ENCODE peak calls at places on chromosomes 13 and 19, in five cellular contexts. One of them, this sample, is unnamed.

GRCh38 chr19:27971071-27971470 is 1241.9 kb downstream of the UQCRFS1 start:
- DNase-seq in uterus: no peak
- DNase-seq in fibroblast of mammary gland: no peak
- DNase-seq in AG04450: no peak
- DNase-seq in bronchial epithelial cell: peak; percentile 29
- DNase-seq in this sample: no peak

GRCh38 chr19:17243854-17244617 is 1.7 kb downstream of the NR2F6 start:
- DNase-seq in bronchial epithelial cell: no peak
- DNase-seq in fibroblast of mammary gland: peak; percentile 58
- DNase-seq in AG04450: no peak
- DNase-seq in uterus: peak; percentile 56
- DNase-seq in this sample: no peak

GRCh38 chr13:33383724-33384577 is 98.4 kb upstream of the STARD13 start:
- DNase-seq in fibroblast of mammary gland: no peak
- DNase-seq in AG04450: no peak
- DNase-seq in bronchial epithelial cell: no peak
- DNase-seq in uterus: no peak
- DNase-seq in this sample: no peak

GRCh38 chr13:98480915-98481510 is 95.9 kb downstream of the STK24 start:
- DNase-seq in bronchial epithelial cell: no peak
- DNase-seq in AG04450: no peak
- DNase-seq in fibroblast of mammary gland: peak; percentile 23
- DNase-seq in uterus: no peak
- DNase-seq in this sample: no peak

GRCh38 chr19:49930483-49931011 is 1.2 kb upstream of the NUP62 start:
- DNase-seq in bronchial epithelial cell: no peak
- DNase-seq in uterus: peak; percentile 57
- DNase-seq in AG04450: no peak
- DNase-seq in fibroblast of mammary gland: peak; percentile 42
- DNase-seq in this sample: no peak

GRCh38 chr19:19642506-19643157 is 825 bp downstream of the GMIP start:
- DNase-seq in bronchial epithelial cell: no peak
- DNase-seq in fibroblast of mammary gland: no peak
- DNase-seq in uterus: no peak
- DNase-seq in AG04450: no peak
- DNase-seq in this sample: no peak

GRCh38 chr13:52804202-52804641 is 44.2 kb downstream of the PCDH8 start:
- DNase-seq in AG04450: no peak
- DNase-seq in bronchial epithelial cell: no peak
- DNase-seq in uterus: no peak
- DNase-seq in fibroblast of mammary gland: no peak
- DNase-seq in this sample: no peak

GRCh38 chr19:11624064-11624463 is 26.8 kb downstream of the ZNF627 start:
- DNase-seq in fibroblast of mammary gland: peak; percentile 61
- DNase-seq in uterus: no peak
- DNase-seq in bronchial epithelial cell: peak; percentile 50
- DNase-seq in AG04450: no peak
- DNase-seq in this sample: no peak

GRCh38 chr13:100646030-100646673 is 28.4 kb downstream of the TMTC4 start:
- DNase-seq in AG04450: no peak
- DNase-seq in uterus: no peak
- DNase-seq in bronchial epithelial cell: peak; percentile 27
- DNase-seq in fibroblast of mammary gland: peak; percentile 45
- DNase-seq in this sample: no peak

GRCh38 chr19:36140289-36141038 is 598 bp downstream of the CAPNS1 start:
- DNase-seq in uterus: peak; percentile 60
- DNase-seq in bronchial epithelial cell: peak; percentile 51
- DNase-seq in fibroblast of mammary gland: peak; percentile 32
- DNase-seq in AG04450: no peak
- DNase-seq in this sample: no peak

GRCh38 chr19:45507864-45508680 is 793 bp downstream of the VASP start:
- DNase-seq in bronchial epithelial cell: peak; percentile 30
- DNase-seq in fibroblast of mammary gland: no peak
- DNase-seq in uterus: peak; percentile 65
- DNase-seq in AG04450: no peak
- DNase-seq in this sample: no peak

GRCh38 chr13:114140131-114140908 is 7.9 kb upstream of the RASA3 start:
- DNase-seq in bronchial epithelial cell: no peak
- DNase-seq in fibroblast of mammary gland: no peak
- DNase-seq in AG04450: no peak
- DNase-seq in uterus: no peak
- DNase-seq in this sample: no peak

GRCh38 chr19:4374451-4375163 is 25.7 kb downstream of the SH3GL1 start:
- DNase-seq in fibroblast of mammary gland: peak; percentile 96
- DNase-seq in uterus: peak; percentile 78
- DNase-seq in AG04450: no peak
- DNase-seq in bronchial epithelial cell: peak; percentile 67
- DNase-seq in this sample: no peak

GRCh38 chr13:43407023-43407581 is 379.7 kb downstream of the ENOX1 start:
- DNase-seq in fibroblast of mammary gland: no peak
- DNase-seq in bronchial epithelial cell: no peak
- DNase-seq in AG04450: no peak
- DNase-seq in uterus: no peak
- DNase-seq in this sample: no peak

GRCh38 chr13:52651880-52652169 is 811 bp upstream of the SUGT1 start:
- DNase-seq in fibroblast of mammary gland: no peak
- DNase-seq in uterus: no peak
- DNase-seq in bronchial epithelial cell: no peak
- DNase-seq in AG04450: peak; percentile 11
- DNase-seq in this sample: no peak

GRCh38 chr19:10091370-10091687 is 5.2 kb downstream of the SHFL start:
- DNase-seq in bronchial epithelial cell: no peak
- DNase-seq in fibroblast of mammary gland: no peak
- DNase-seq in uterus: no peak
- DNase-seq in AG04450: no peak
- DNase-seq in this sample: no peak

GRCh38 chr13:79194272-79194671 is 211.8 kb downstream of the RBM26 start:
- DNase-seq in bronchial epithelial cell: no peak
- DNase-seq in AG04450: no peak
- DNase-seq in uterus: no peak
- DNase-seq in fibroblast of mammary gland: no peak
- DNase-seq in this sample: no peak

GRCh38 chr13:65378943-65379519 is 1851.1 kb downstream of the PCDH9 start:
- DNase-seq in uterus: no peak
- DNase-seq in fibroblast of mammary gland: peak; percentile 5
- DNase-seq in AG04450: no peak
- DNase-seq in bronchial epithelial cell: peak; percentile 3
- DNase-seq in this sample: no peak

GRCh38 chr19:11041966-11042627 is 47.2 kb upstream of the LDLR start:
- DNase-seq in fibroblast of mammary gland: no peak
- DNase-seq in bronchial epithelial cell: peak; percentile 73
- DNase-seq in AG04450: no peak
- DNase-seq in uterus: no peak
- DNase-seq in this sample: no peak

GRCh38 chr19:719081-719512 is 10.4 kb downstream of the PALM start:
- DNase-seq in fibroblast of mammary gland: peak; percentile 37
- DNase-seq in AG04450: no peak
- DNase-seq in bronchial epithelial cell: no peak
- DNase-seq in uterus: peak; percentile 63
- DNase-seq in this sample: no peak

GRCh38 chr19:18014197-18014596 is 6.2 kb downstream of the ARRDC2 start:
- DNase-seq in fibroblast of mammary gland: no peak
- DNase-seq in bronchial epithelial cell: no peak
- DNase-seq in AG04450: no peak
- DNase-seq in uterus: no peak
- DNase-seq in this sample: no peak

GRCh38 chr13:42924290-42924803 is 67.7 kb downstream of the EPSTI1 start:
- DNase-seq in bronchial epithelial cell: no peak
- DNase-seq in uterus: no peak
- DNase-seq in fibroblast of mammary gland: no peak
- DNase-seq in AG04450: no peak
- DNase-seq in this sample: no peak

GRCh38 chr19:41577833-41578232 is 1.9 kb downstream of the CEACAM21 start:
- DNase-seq in bronchial epithelial cell: no peak
- DNase-seq in uterus: no peak
- DNase-seq in AG04450: no peak
- DNase-seq in fibroblast of mammary gland: no peak
- DNase-seq in this sample: peak; percentile 77

GRCh38 chr13:31174018-31174417 is 12.3 kb upstream of the HSPH1 start:
- DNase-seq in AG04450: peak; percentile 51
- DNase-seq in bronchial epithelial cell: no peak
- DNase-seq in fibroblast of mammary gland: peak; percentile 22
- DNase-seq in uterus: no peak
- DNase-seq in this sample: no peak
- TF ChIP-seq CTCF in AG04450: peak; percentile 49
- TF ChIP-seq CTCF in bronchial epithelial cell: peak; percentile 4
- TF ChIP-seq CTCF in fibroblast of mammary gland: peak; percentile 15
- TF ChIP-seq CTCF in uterus: no peak
- TF ChIP-seq CTCF in this sample: peak; percentile 59

DNA sequence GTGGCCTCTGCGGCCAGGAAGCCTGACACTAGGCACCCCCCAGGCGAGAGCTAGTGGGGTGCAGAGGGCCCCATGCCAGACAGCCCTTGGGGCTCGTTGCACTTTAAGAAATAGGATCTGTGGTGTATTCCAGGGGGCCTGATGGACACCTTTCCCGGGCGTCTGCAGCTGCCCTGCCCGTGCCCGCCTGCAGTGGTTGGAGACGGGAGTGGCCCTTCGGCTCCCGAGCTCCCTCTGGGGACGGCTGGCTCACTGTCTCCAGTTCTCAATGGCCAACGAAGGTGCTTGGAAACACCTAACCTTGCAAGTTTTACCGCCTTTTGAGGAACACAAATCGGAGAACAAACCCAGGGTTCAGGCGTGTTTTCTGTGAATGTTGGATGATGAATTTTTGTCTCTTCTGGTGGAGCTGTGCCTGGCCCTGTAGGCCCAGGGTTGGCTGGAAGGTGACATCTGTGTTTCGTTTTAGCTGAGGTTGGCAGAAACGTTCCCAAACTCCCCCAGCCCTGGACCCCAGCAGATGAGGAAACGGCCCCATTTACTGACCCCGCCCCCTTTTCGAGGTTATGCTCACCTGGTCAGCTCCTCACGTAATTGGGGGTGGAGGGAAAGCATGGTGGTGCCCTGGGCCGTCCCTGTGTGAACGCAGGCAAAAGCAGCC is 17.4 kb upstream of the NPAS1 start:
- DNase-seq in AG04450: no peak
- DNase-seq in uterus: no peak
- DNase-seq in bronchial epithelial cell: no peak
- DNase-seq in fibroblast of mammary gland: no peak
- DNase-seq in this sample: no peak
- TF ChIP-seq CTCF in AG04450: no peak
- TF ChIP-seq CTCF in uterus: no peak
- TF ChIP-seq CTCF in bronchial epithelial cell: peak; percentile 65
- TF ChIP-seq CTCF in fibroblast of mammary gland: no peak
- TF ChIP-seq CTCF in this sample: no peak

GRCh38 chr13:113084943-113085540 is 20.5 kb upstream of the F7 start:
- DNase-seq in fibroblast of mammary gland: no peak
- DNase-seq in bronchial epithelial cell: no peak
- DNase-seq in uterus: no peak
- DNase-seq in AG04450: no peak
- DNase-seq in this sample: no peak

GRCh38 chr13:113084094-113084942 is 21.3 kb upstream of the F7 start:
- DNase-seq in AG04450: no peak
- DNase-seq in fibroblast of mammary gland: no peak
- DNase-seq in bronchial epithelial cell: no peak
- DNase-seq in uterus: no peak
- DNase-seq in this sample: no peak

GRCh38 chr13:113087923-113088690 is 17.5 kb upstream of the F7 start:
- DNase-seq in uterus: no peak
- DNase-seq in bronchial epithelial cell: no peak
- DNase-seq in fibroblast of mammary gland: no peak
- DNase-seq in AG04450: no peak
- DNase-seq in this sample: no peak

GRCh38 chr13:113086991-113087922 is 18.3 kb upstream of the F7 start:
- DNase-seq in uterus: no peak
- DNase-seq in AG04450: no peak
- DNase-seq in bronchial epithelial cell: no peak
- DNase-seq in fibroblast of mammary gland: no peak
- DNase-seq in this sample: no peak

DNA sequence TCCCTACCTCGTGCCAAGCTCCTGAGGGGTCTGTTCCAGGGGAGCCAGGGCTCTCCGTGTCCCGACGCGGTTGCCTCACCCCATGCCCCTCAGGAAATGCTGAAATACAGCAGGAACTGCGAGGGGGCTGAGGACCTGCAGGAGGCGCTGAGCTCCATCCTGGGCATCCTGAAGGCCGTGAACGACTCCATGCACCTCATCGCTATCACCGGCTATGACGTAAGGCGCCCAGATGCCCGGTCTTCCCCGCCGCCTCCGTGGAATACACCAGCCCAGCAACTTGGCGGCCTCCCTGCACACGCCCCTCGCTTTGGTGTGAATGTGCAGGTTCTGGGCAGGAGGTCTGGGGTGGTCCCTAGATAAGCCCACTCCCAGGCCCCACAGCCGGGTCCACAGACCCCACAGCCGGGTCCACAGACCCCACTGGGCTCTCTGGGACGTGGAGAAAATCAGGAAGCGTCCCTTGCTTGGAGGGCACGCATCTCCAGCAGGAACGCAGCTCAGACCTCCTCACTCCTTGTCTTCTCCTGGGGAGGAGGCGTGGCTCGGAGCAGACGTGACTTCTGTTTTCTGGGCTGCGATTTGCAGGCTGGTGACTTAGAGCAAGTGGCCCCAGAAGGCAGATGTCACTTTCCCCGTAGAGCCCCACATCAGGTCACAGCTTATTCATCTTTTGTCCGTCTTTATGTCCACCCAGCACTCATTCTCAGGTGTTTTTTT is 19.4 kb upstream of the F7 start:
- DNase-seq in AG04450: no peak
- DNase-seq in bronchial epithelial cell: no peak
- DNase-seq in fibroblast of mammary gland: no peak
- DNase-seq in uterus: no peak
- DNase-seq in this sample: no peak
- TF ChIP-seq CTCF in AG04450: peak; percentile 28
- TF ChIP-seq CTCF in bronchial epithelial cell: no peak
- TF ChIP-seq CTCF in fibroblast of mammary gland: no peak
- TF ChIP-seq CTCF in uterus: no peak
- TF ChIP-seq CTCF in this sample: no peak

DNA sequence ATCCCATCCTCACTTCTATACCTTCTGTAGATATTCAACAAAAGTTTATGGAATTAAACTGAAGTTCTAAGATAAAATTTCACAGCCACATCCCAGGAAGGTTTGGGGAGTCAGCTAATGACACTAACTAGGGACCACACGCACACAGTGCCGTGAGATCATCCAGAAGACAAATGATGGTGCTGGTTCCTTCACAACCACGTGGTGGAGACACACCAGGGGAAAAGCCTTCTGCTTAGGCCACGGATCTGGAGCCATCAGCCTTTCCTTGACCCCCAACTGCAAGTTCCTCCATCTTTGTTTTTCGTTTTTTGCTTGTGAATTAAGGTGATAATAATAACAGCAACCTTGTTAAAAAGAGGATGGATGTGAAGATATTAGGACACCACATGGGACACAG is 241.6 kb upstream of the MAB21L1 start:
- DNase-seq in fibroblast of mammary gland: no peak
- DNase-seq in bronchial epithelial cell: no peak
- DNase-seq in AG04450: no peak
- DNase-seq in uterus: no peak
- DNase-seq in this sample: no peak
- TF ChIP-seq CTCF in fibroblast of mammary gland: no peak
- TF ChIP-seq CTCF in bronchial epithelial cell: no peak
- TF ChIP-seq CTCF in AG04450: no peak
- TF ChIP-seq CTCF in uterus: no peak
- TF ChIP-seq CTCF in this sample: no peak

GRCh38 chr19:5542665-5543064 is 25.1 kb downstream of the TINCR start:
- DNase-seq in AG04450: no peak
- DNase-seq in fibroblast of mammary gland: no peak
- DNase-seq in bronchial epithelial cell: no peak
- DNase-seq in uterus: no peak
- DNase-seq in this sample: no peak
- TF ChIP-seq CTCF in AG04450: no peak
- TF ChIP-seq CTCF in fibroblast of mammary gland: peak; percentile 4
- TF ChIP-seq CTCF in bronchial epithelial cell: no peak
- TF ChIP-seq CTCF in uterus: no peak
- TF ChIP-seq CTCF in this sample: no peak